ENCODE peak calls at places on chromosomes 1 and 21, in five cellular contexts. G is ascending aorta, W is choroid plexus epithelial cell, F is Peyer's patch, X is thoracic aorta. B is an unnamed sample.
A peak's percentile ranks its signal among the peaks of the same experiment; 100 is the strongest.

GRCh38 chr21:33402011-33402979 is 918 bp upstream of the IFNGR2 start:
- DNase-seq in G (peak; percentile 43), W (peak; percentile 87), F (peak; percentile 78), X (no peak), B (no peak)

GRCh38 chr1:10617318-10617717 is 142.6 kb downstream of the PEX14 start:
- DNase-seq in G (no peak), W (no peak), F (peak; percentile 37), X (no peak), B (no peak)

GRCh38 chr1:8408151-8408839 is 90.4 kb downstream of the SLC45A1 start:
- DNase-seq in G (no peak), W (peak; percentile 91), F (peak; percentile 78), X (peak; percentile 57), B (peak; percentile 58)

GRCh38 chr1:117436528-117436927 is 69.3 kb downstream of the MAN1A2 start:
- DNase-seq in G (no peak), W (peak; percentile 11), F (no peak), X (no peak), B (no peak)

GRCh38 chr1:232176222-232176621 is 453.7 kb downstream of the SIPA1L2 start:
- DNase-seq in G (no peak), W (no peak), F (no peak), X (no peak), B (no peak)

GRCh38 chr1:206824327-206824726 is 41.1 kb upstream of the IL20 start:
- DNase-seq in G (no peak), W (peak; percentile 61), F (no peak), X (no peak), B (no peak)

GRCh38 chr1:112308716-112309115 is 87.3 kb upstream of the CTTNBP2NL start:
- DNase-seq in G (no peak), W (no peak), F (no peak), X (no peak), B (no peak)

GRCh38 chr1:93620169-93620840 is 61.3 kb downstream of the BCAR3 start:
- DNase-seq in G (no peak), W (no peak), F (no peak), X (no peak), B (no peak)

GRCh38 chr1:116508984-116509980 is 61.5 kb downstream of the CD58 start:
- DNase-seq in G (no peak), W (peak; percentile 86), F (peak; percentile 82), X (no peak), B (peak; percentile 74)

GRCh38 chr1:71364236-71364635 is 283.4 kb upstream of the ZRANB2 start:
- DNase-seq in G (no peak), W (peak; percentile 18), F (no peak), X (no peak), B (no peak)

GRCh38 chr21:37073417-37074194 is 552 bp downstream of the TTC3 start:
- DNase-seq in G (peak; percentile 24), W (peak; percentile 37), F (peak; percentile 79), X (peak; percentile 29), B (no peak)

GRCh38 chr1:38546630-38547029 is 312.9 kb downstream of the RRAGC start:
- DNase-seq in G (no peak), W (no peak), F (no peak), X (no peak), B (no peak)

GRCh38 chr1:56508523-56508983 is 70.8 kb downstream of the PLPP3 start:
- DNase-seq in G (no peak), W (peak; percentile 67), F (peak; percentile 92), X (no peak), B (peak; percentile 92)

GRCh38 chr21:45590726-45591618 is 48.7 kb upstream of the SLC19A1 start:
- DNase-seq in G (no peak), W (no peak), F (peak; percentile 50), X (no peak), B (no peak)

GRCh38 chr1:204583909-204584632 is 67.9 kb downstream of the MDM4 start:
- DNase-seq in G (no peak), W (no peak), F (no peak), X (no peak), B (no peak)

GRCh38 chr1:37741662-37742061 is 23.3 kb downstream of the EPHA10 start:
- DNase-seq in G (no peak), W (no peak), F (no peak), X (no peak), B (no peak)

GRCh38 chr1:50332941-50333594 is 90.2 kb downstream of the DMRTA2 start:
- DNase-seq in G (no peak), W (peak; percentile 46), F (peak; percentile 75), X (no peak), B (no peak)

GRCh38 chr1:38154089-38154470 is 107.5 kb upstream of the POU3F1 start:
- DNase-seq in G (no peak), W (no peak), F (no peak), X (no peak), B (no peak)

GRCh38 chr1:177163844-177164379 is 600 bp downstream of the ASTN1 start:
- DNase-seq in G (no peak), W (no peak), F (no peak), X (no peak), B (no peak)

GRCh38 chr1:177170756-177171535 is at the start of gene BRINP2:
- DNase-seq in G (no peak), W (peak; percentile 5), F (no peak), X (no peak), B (no peak)

GRCh38 chr1:177164380-177165068 is at the start of gene ASTN1:
- DNase-seq in G (no peak), W (no peak), F (no peak), X (no peak), B (no peak)

DNA sequence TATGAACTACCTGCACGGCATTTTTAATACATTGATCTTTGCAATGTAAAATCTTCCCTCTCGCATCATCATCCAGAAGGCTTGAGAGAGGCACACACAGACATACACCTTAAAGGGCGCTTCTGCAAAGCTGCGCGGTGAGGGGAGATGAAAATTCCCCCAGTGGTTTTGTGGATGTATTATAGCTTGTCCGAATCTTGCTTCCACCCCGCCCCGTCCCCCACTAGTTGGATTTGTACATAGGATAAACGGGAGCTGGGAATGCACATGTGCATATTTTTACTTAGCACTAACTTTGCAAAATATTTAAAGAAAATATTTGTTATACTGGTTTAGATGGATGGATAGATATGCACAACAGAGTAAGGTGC is 542 bp upstream of the ASTN1 start:
- DNase-seq in G (no peak), W (no peak), F (no peak), X (no peak), B (no peak)
- H3K4me3 ChIP-seq in G (peak overlapping the region; percentile 54), W (no peak overlapping the region), F (no peak overlapping the region), X (peak overlapping the region; percentile 61), B (no peak overlapping the region)

DNA sequence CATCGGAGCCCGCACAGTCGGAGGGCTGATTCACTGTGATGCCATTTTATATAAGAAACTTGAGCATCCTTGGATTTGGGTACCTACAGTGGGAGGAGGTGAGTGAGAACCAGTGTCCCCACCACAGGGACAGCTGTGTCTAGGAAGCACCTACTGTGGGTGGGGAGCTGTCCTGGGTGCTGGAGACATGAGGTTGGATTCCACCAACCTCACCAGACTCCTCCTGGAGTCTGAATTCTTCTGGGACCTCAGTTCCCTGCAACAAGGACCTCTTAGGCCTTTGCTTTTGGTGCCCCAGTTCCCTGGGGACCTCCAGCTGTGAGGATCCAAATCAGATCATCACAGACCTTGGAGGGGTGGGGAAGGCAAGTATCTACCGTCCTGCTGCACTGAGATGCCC is 188.8 kb downstream of the PRDM16 start:
- DNase-seq in G (no peak), W (no peak), F (no peak), X (no peak), B (no peak)
- H3K4me3 ChIP-seq in G (no peak overlapping the region), W (no peak overlapping the region), F (no peak overlapping the region), X (no peak overlapping the region), B (no peak overlapping the region)

GRCh38 chr1:100302756-100303155 is 36.7 kb downstream of the RTCA start:
- DNase-seq in G (no peak), W (no peak), F (no peak), X (no peak), B (no peak)

GRCh38 chr1:100304227-100304626 is 38.2 kb downstream of the RTCA start:
- DNase-seq in G (no peak), W (no peak), F (no peak), X (no peak), B (no peak)

GRCh38 chr1:100305954-100306353 is 39.9 kb downstream of the RTCA start:
- DNase-seq in G (no peak), W (no peak), F (no peak), X (no peak), B (no peak)

GRCh38 chr1:100306735-100307313 is 40.8 kb downstream of the RTCA start:
- DNase-seq in G (no peak), W (no peak), F (no peak), X (no peak), B (no peak)

DNA sequence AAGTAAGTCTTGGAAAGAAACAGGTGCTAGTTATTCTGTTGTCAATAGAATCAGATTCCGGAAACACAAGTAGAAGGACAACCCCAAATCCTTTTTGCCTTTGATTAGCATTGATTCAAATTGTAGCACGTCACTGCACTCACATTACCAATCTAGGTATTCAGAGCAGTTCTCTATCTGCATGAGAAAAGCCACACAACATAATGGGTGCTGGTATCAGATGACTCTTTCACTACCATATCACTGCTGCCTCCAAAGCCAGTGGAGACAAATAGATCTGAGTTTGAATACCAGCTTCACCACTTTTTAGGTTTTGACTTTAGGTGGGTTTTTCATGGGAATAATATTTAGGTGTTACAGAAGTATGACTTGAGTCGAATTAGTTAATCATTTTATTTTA is 38.9 kb downstream of the RTCA start:
- DNase-seq in G (no peak), W (no peak), F (no peak), X (no peak), B (no peak)
- H3K4me3 ChIP-seq in G (no peak overlapping the region), W (no peak overlapping the region), F (no peak overlapping the region), X (no peak overlapping the region), B (no peak overlapping the region)

DNA sequence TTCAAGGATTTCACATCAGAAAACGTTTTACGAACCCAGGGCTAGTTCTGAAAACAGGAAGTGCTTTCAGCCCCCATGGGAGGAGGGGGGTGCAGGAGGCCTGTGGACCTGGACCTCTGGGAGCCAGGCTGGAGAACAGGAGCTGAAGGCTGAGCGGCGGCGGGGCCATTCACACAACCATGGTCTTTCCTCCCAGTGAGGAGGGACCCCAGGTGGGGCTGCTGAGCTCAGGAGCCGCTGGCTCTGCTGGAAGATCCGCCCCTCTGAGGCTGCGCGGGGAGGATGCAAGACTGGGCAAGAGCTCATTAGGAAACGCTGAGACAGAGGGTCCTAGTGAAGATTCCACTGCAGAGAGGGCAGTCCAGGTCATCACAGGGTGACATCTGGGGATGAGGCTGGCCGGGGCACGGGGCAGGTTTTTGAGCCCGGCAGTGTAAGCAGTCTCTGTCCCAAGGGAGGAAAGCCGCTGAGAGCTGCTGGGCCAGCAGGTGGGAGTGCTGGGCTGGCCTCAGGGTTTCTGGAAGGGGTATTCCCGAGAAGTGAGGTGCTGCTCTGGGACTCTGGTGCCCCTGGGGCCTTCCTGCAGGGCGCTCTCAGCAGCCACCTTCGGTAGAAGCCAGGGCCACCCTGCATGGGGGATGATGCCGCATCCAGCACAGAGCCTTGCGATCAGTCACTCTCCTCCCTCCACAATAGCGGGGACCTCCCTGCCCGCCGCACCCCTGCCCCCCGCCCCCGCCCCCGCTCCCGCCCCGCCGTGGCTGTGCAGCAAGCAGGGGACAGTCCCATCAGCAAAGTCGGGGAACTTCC is 7.5 kb downstream of the MX2 start:
- DNase-seq in G (no peak), W (peak; percentile 7), F (peak; percentile 66), X (no peak), B (no peak)
- H3K4me3 ChIP-seq in G (peak overlapping the region; percentile 30), W (no peak overlapping the region), F (peak overlapping the region; percentile 44), X (peak overlapping the region; percentile 73), B (no peak overlapping the region)

DNA sequence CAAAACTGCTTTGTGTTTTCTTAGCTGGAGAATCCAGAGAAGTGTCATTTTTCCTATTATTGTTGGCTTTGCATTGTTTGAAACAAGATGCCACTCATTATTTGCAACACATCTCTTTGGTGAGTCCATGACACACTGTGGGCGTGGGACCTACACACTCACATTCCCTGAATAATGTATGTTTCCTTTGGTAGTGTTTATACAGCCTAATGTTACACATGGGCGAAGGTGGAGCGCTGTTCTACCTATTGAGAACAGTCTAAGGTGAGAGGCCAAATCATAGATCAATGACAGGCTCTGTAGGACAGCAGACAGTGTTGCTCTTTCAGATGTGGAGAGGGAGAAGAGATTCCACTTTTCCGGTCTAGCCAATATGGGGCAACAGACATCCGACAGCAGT is 28.7 kb upstream of the SDE2 start:
- DNase-seq in G (no peak), W (no peak), F (peak; percentile 42), X (no peak), B (no peak)
- H3K4me3 ChIP-seq in G (no peak overlapping the region), W (no peak overlapping the region), F (no peak overlapping the region), X (no peak overlapping the region), B (no peak overlapping the region)

B was measured in epithelial cell of proximal tubule.